ENCODE peak calls at places on chromosome 22, in six cellular contexts. A is mammary epithelial cell; E is GM23248; F is kidney; Z is CD4-positive, alpha-beta memory T cell; U is adrenal gland. O is an unnamed sample.

GRCh38 chr22:26887456-26887855 is 230.1 kb downstream of the MIAT start:
- DNase-seq in A (peak), E (peak), F (no peak), Z (no peak), U (no peak), O (no peak)

GRCh38 chr22:22666307-22667091 is 22.1 kb downstream of the GGTLC2 start:
- DNase-seq in A (no peak), E (peak), F (no peak), Z (peak), U (peak), O (peak)

GRCh38 chr22:20953342-20953608 is 13.8 kb upstream of the AIFM3 start:
- DNase-seq in A (no peak), E (no peak), F (no peak), Z (no peak), U (no peak), O (no peak)

GRCh38 chr22:36816635-36817428 is at the start of gene PVALB:
- DNase-seq in A (peak), E (peak), F (no peak), Z (no peak), U (peak), O (no peak)

GRCh38 chr22:33227791-33228190 is 169.6 kb upstream of the SYN3 start:
- DNase-seq in A (no peak), E (no peak), F (no peak), Z (no peak), U (no peak), O (no peak)

GRCh38 chr22:47608421-47608820 is 846.0 kb downstream of the TBC1D22A start:
- DNase-seq in A (no peak), E (no peak), F (peak), Z (no peak), U (no peak), O (no peak)

GRCh38 chr22:22565991-22566390 is 6.9 kb upstream of the PRAME start:
- DNase-seq in A (no peak), E (peak), F (no peak), Z (no peak), U (no peak), O (no peak)

GRCh38 chr22:50607366-50608020 is 6.9 kb downstream of the MAPK8IP2 start:
- DNase-seq in A (no peak), E (no peak), F (no peak), Z (no peak), U (no peak), O (no peak)

GRCh38 chr22:26852176-26852575 is 194.8 kb downstream of the MIAT start:
- DNase-seq in A (no peak), E (no peak), F (no peak), Z (no peak), U (no peak), O (no peak)

GRCh38 chr22:18118345-18118915 is 7.8 kb downstream of the TUBA8 start:
- DNase-seq in A (no peak), E (no peak), F (no peak), Z (no peak), U (no peak), O (no peak)

GRCh38 chr22:41023299-41023623 is 69.1 kb upstream of the EP300 start:
- DNase-seq in A (no peak), E (no peak), F (no peak), Z (no peak), U (no peak), O (no peak)

GRCh38 chr22:38872831-38873248 is 824 bp upstream of the CBX6 start:
- DNase-seq in A (no peak), E (peak), F (peak), Z (peak), U (peak), O (peak)

GRCh38 chr22:17773606-17774205 is 563 bp downstream of the BID start:
- DNase-seq in A (peak), E (peak), F (no peak), Z (peak), U (no peak), O (peak)

GRCh38 chr22:49997221-49997599 is 15.4 kb downstream of the IL17REL start:
- DNase-seq in A (no peak), E (no peak), F (peak), Z (no peak), U (no peak), O (peak)

GRCh38 chr22:23256986-23257888 is 76.9 kb downstream of the BCR start:
- DNase-seq in A (peak), E (peak), F (peak), Z (no peak), U (peak), O (peak)

GRCh38 chr22:49362393-49362792 is 465.3 kb downstream of the BRD1 start:
- DNase-seq in A (no peak), E (no peak), F (no peak), Z (no peak), U (no peak), O (peak)

GRCh38 chr22:37368058-37368457 is 59.2 kb downstream of the ELFN2 start:
- DNase-seq in A (no peak), E (no peak), F (no peak), Z (no peak), U (no peak), O (no peak)

GRCh38 chr22:50599816-50600454 is 658 bp upstream of the MAPK8IP2 start:
- DNase-seq in A (peak), E (peak), F (peak), Z (peak), U (peak), O (peak)

GRCh38 chr22:30439836-30440235 is 14.3 kb downstream of the MTFP1 start:
- DNase-seq in A (no peak), E (no peak), F (peak), Z (no peak), U (no peak), O (no peak)

GRCh38 chr22:36419177-36419911 is 31.6 kb upstream of the MYH9 start:
- DNase-seq in A (no peak), E (peak), F (peak), Z (no peak), U (peak), O (peak)

GRCh38 chr22:36405671-36406070 is 17.9 kb upstream of the MYH9 start:
- DNase-seq in A (peak), E (peak), F (no peak), Z (peak), U (no peak), O (no peak)

GRCh38 chr22:33328789-33329296 is 270.7 kb upstream of the SYN3 start:
- DNase-seq in A (peak), E (peak), F (no peak), Z (no peak), U (no peak), O (peak)

GRCh38 chr22:41351011-41351410 is 30.7 kb upstream of the TEF start:
- DNase-seq in A (no peak), E (no peak), F (no peak), Z (no peak), U (peak), O (no peak)

GRCh38 chr22:30969532-30970355 is 679 bp downstream of the TUG1 start:
- DNase-seq in A (peak), E (peak), F (no peak), Z (peak), U (no peak), O (peak)

GRCh38 chr22:22917377-22917776 is 29.8 kb downstream of the IGLL5 start:
- DNase-seq in A (no peak), E (no peak), F (no peak), Z (no peak), U (no peak), O (no peak)

GRCh38 chr22:17980638-17981051 is 43.7 kb downstream of the MICAL3 start:
- DNase-seq in A (no peak), E (peak), F (no peak), Z (peak), U (peak), O (peak)

GRCh38 chr22:25351631-25352293 is 132.3 kb downstream of the CRYBB2 start:
- DNase-seq in A (no peak), E (no peak), F (no peak), Z (no peak), U (peak), O (no peak)

GRCh38 chr22:33000342-33001280 is 57.6 kb downstream of the SYN3 start:
- DNase-seq in A (peak), E (peak), F (peak), Z (peak), U (peak), O (peak)

GRCh38 chr22:49551446-49551845 is 276.2 kb downstream of the BRD1 start:
- DNase-seq in A (no peak), E (no peak), F (no peak), Z (no peak), U (no peak), O (no peak)

GRCh38 chr22:47793304-47794101 is 1031.1 kb downstream of the TBC1D22A start:
- DNase-seq in A (no peak), E (no peak), F (no peak), Z (no peak), U (no peak), O (no peak)

GRCh38 chr22:31084811-31085492 is 3.8 kb downstream of the SMTN start:
- DNase-seq in A (peak), E (peak), F (peak), Z (peak), U (peak), O (peak)

GRCh38 chr22:27088026-27088425 is 430.6 kb downstream of the MIAT start:
- DNase-seq in A (no peak), E (peak), F (no peak), Z (no peak), U (no peak), O (no peak)

GRCh38 chr22:50169774-50170341 is 673 bp upstream of the PANX2 start:
- DNase-seq in A (no peak), E (peak), F (no peak), Z (no peak), U (no peak), O (no peak)

GRCh38 chr22:20490941-20491307 is 4.7 kb downstream of the KLHL22 start:
- DNase-seq in A (no peak), E (no peak), F (no peak), Z (no peak), U (no peak), O (no peak)

GRCh38 chr22:40345801-40346177 is 511 bp upstream of the ADSL start:
- DNase-seq in A (peak), E (peak), F (peak), Z (peak), U (peak), O (peak)

GRCh38 chr22:32841175-32841574 is 39.7 kb downstream of the TIMP3 start:
- DNase-seq in A (no peak), E (no peak), F (no peak), Z (no peak), U (no peak), O (no peak)

GRCh38 chr22:30985561-30986208 is 16.6 kb downstream of the TUG1 start:
- DNase-seq in A (no peak), E (no peak), F (no peak), Z (no peak), U (no peak), O (no peak)

GRCh38 chr22:27144345-27144744 is 487.0 kb downstream of the MIAT start:
- DNase-seq in A (no peak), E (no peak), F (no peak), Z (no peak), U (no peak), O (no peak)

DNA sequence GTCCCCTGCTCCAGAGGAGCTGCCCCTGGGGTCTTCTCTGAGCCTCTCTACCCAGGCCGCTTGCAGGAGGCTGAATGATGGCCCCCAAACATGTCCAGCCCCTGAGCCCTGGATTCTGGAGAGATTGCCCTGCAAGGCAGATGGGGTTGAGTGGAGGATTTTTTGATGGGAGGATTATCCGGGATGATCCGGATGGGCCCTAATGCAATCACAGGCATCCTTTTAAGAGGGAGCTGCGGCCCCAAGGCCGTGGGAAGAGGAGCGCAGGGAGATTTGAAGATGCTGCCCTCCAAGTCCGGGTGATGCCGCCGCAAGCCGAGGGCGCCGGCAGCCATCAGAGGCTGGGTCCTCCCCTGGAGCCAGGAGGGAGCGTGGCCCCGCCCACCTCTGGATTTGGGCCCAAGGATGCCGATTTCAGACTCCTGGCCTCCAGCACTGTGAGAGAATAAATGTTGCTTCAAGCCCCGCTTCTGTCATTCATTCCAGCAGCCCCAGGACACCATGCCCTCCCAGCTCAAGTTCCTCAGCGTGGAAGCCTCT is 66.0 kb downstream of the WNT7B start:
- DNase-seq in A (no peak), E (no peak), F (no peak), Z (no peak), U (no peak), O (no peak)
- H3K27ac ChIP-seq in A (no peak), E (no peak), F (no peak), Z (no peak), U (no peak), O (no peak)

DNA sequence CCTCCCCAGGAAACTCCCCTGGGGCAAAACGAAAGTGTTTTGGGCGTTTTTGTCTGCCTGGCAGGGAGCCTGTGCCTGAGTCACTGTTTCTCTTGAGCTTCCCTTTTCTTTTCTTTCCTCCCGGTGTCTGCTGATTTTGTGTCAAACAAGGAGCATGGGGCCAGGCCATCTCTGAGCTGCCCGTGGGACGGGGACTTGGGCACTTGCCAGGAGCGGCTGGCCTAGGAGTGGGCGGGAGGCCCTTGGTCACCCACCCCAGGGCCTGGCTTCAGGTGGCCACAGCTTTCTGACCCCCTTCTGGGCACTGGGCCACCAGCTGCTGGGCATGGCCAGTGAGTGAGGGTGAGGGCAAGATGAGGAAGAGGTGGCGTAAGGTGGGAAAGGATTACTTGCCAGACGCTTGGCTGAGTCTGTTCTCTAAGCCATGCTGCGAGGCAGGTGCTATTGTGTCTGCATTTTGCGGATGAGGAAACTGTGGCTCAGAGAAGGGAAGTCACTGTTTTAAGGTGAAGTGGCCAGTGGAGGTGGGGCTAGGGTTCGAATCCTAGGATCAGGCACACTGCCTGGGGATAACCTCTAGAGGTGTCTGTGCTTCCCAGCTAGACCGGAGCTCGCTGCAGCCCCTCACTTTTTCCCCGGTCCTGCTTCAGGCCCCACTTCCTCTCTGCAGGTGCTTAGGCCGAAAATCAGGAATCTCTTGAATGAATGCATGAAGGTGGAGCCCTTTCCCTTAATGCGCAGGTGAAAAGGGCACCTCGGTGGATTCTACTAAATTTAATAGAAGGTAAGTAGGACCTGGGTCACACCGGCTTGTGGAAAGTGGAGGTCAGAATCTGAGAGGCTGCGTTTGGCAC is 7.8 kb upstream of the NFAM1 start:
- DNase-seq in A (peak), E (peak), F (peak), Z (no peak), U (peak), O (peak)
- H3K27ac ChIP-seq in A (no peak), E (no peak), F (peak), Z (peak), U (no peak), O (peak)

GRCh38 chr22:43883719-43884415 is 7.9 kb downstream of the PNPLA5 start:
- DNase-seq in A (no peak), E (no peak), F (peak), Z (no peak), U (no peak), O (no peak)
- H3K27ac ChIP-seq in A (no peak), E (no peak), F (no peak), Z (no peak), U (no peak), O (no peak)

GRCh38 chr22:19354201-19354600 is 62.7 kb upstream of the CLTCL1 start:
- DNase-seq in A (no peak), E (no peak), F (no peak), Z (no peak), U (no peak), O (no peak)

GRCh38 chr22:19353363-19354131 is 62.0 kb upstream of the CLTCL1 start:
- DNase-seq in A (no peak), E (no peak), F (no peak), Z (no peak), U (no peak), O (no peak)

GRCh38 chr22:19357270-19358105 is 66.0 kb upstream of the CLTCL1 start:
- DNase-seq in A (no peak), E (peak), F (no peak), Z (no peak), U (no peak), O (no peak)

GRCh38 chr22:19356708-19357269 is 65.3 kb upstream of the CLTCL1 start:
- DNase-seq in A (no peak), E (no peak), F (no peak), Z (no peak), U (no peak), O (no peak)

GRCh38 chr22:19355413-19356157 is 64.1 kb upstream of the CLTCL1 start:
- DNase-seq in A (no peak), E (no peak), F (no peak), Z (no peak), U (no peak), O (no peak)
- H3K27ac ChIP-seq in A (no peak), E (no peak), F (no peak), Z (no peak), U (no peak), O (no peak)

O was measured in colonic mucosa.